ENCODE peak calls at places on chromosomes 2 and 18, in ten cellular contexts. Y is HCT116, G is OCI-LY7, L is PC-3, I is Karpas-422, F is hepatocyte, P is GM23248, E is GM23338, X is SK-N-SH, C is MM.1S. K is an unnamed sample.
A peak's percentile ranks its signal among the peaks of the same experiment; 100 is the strongest.

GRCh38 chr2:157692768-157693167 is 64.1 kb upstream of the ACVR1C start:
- DNase-seq in I (no peak), L (peak; percentile 96), G (no peak), P (peak; percentile 94), E (no peak), Y (no peak), X (no peak), F (no peak), C (peak; percentile 91), K (peak; percentile 45)

GRCh38 chr18:36085195-36085594 is 17.8 kb upstream of the RPRD1A start:
- DNase-seq in X (no peak), L (no peak), C (no peak), F (no peak), I (no peak), P (no peak), E (no peak), Y (no peak), G (no peak), K (no peak)

GRCh38 chr18:8443505-8443904 is 165.7 kb upstream of the RAB12 start:
- DNase-seq in G (no peak), P (peak; percentile 28), F (no peak), E (no peak), C (no peak), I (no peak), L (peak; percentile 62), X (no peak), Y (no peak), K (no peak)

GRCh38 chr2:235776531-235776930 is 282.7 kb downstream of the AGAP1 start:
- DNase-seq in E (no peak), X (no peak), I (no peak), C (no peak), Y (no peak), L (no peak), P (no peak), G (no peak), F (no peak), K (no peak)

GRCh38 chr2:238098854-238099708 is 1.1 kb upstream of the ESPNL start:
- DNase-seq in L (peak; percentile 50), F (no peak), I (no peak), X (peak; percentile 43), G (no peak), P (no peak), E (no peak), Y (no peak), C (no peak), K (no peak)

GRCh38 chr18:70405051-70405450 is 116.2 kb downstream of the SOCS6 start:
- DNase-seq in E (no peak), I (no peak), L (no peak), G (no peak), P (peak; percentile 20), F (no peak), X (no peak), C (no peak), Y (no peak), K (no peak)

GRCh38 chr2:219560037-219560892 is 11.1 kb downstream of the OBSL1 start:
- DNase-seq in E (no peak), F (no peak), C (no peak), P (peak; percentile 24), I (peak; percentile 60), G (peak; percentile 30), L (no peak), X (peak; percentile 90), Y (no peak), K (no peak)

GRCh38 chr2:32741575-32741974 is 113.7 kb downstream of the TTC27 start:
- DNase-seq in I (no peak), Y (no peak), F (no peak), C (no peak), G (no peak), E (no peak), P (peak; percentile 40), X (no peak), L (no peak), K (no peak)

GRCh38 chr2:191441761-191442160 is 196.6 kb downstream of the MYO1B start:
- DNase-seq in I (no peak), G (no peak), L (no peak), P (peak; percentile 90), C (no peak), X (peak; percentile 39), E (no peak), Y (no peak), F (peak; percentile 12), K (no peak)

GRCh38 chr2:191439481-191439880 is 194.3 kb downstream of the MYO1B start:
- DNase-seq in X (no peak), Y (no peak), F (no peak), C (no peak), G (no peak), L (no peak), E (no peak), I (no peak), P (no peak), K (no peak)

GRCh38 chr2:191446910-191447309 is 201.7 kb downstream of the MYO1B start:
- DNase-seq in X (no peak), P (no peak), G (no peak), I (no peak), C (no peak), L (no peak), F (peak; percentile 10), E (no peak), Y (no peak), K (no peak)

DNA sequence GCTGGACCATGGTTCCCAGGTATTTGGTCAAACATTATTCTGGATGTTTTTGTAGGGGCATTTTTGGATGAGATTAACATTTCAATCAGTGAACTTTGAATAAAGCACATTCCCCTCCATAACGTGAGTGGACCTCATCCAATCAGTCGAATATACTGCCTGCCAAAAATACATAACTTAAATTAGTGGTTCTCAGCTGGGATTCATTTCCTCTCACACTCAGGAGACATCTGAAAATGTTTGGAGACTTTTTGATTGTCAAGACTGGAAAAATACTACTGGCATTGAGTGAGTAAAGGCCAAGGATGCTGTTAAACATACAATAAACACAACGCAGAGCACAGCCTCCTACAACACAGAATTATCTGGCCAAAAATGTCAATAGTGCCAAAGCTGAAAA is 198.2 kb downstream of the MYO1B start:
- DNase-seq in E (no peak), X (no peak), F (no peak), C (no peak), I (no peak), P (no peak), Y (no peak), G (no peak), L (no peak), K (no peak)
- H3K9me2 ChIP-seq in E (no peaks in the 10 kb centered on the region), X (no peaks in the 10 kb centered on the region), F (no peaks in the 10 kb centered on the region), C (no peaks in the 10 kb centered on the region), I (no peaks in the 10 kb centered on the region), P (no peaks in the 10 kb centered on the region), Y (no peaks in the 10 kb centered on the region), G (no peaks in the 10 kb centered on the region), L (no peaks in the 10 kb centered on the region), K (no peaks in the 10 kb centered on the region)

GRCh38 chr2:10760794-10761504 is 39.5 kb downstream of the ATP6V1C2 start:
- DNase-seq in G (no peak), E (no peak), F (no peak), C (no peak), X (no peak), L (no peak), Y (no peak), I (no peak), P (no peak), K (no peak)

GRCh38 chr2:10762651-10763460 is 41.4 kb downstream of the ATP6V1C2 start:
- DNase-seq in X (peak; percentile 46), P (peak; percentile 12), I (no peak), C (no peak), L (no peak), G (no peak), F (no peak), E (no peak), Y (peak; percentile 8), K (no peak)

GRCh38 chr2:10759151-10759714 is 37.8 kb downstream of the ATP6V1C2 start:
- DNase-seq in P (no peak), L (no peak), X (peak; percentile 43), F (no peak), E (no peak), G (no peak), I (no peak), Y (no peak), C (no peak), K (no peak)

GRCh38 chr2:10763461-10763800 is 42.0 kb downstream of the ATP6V1C2 start:
- DNase-seq in F (no peak), X (no peak), I (no peak), Y (no peak), L (no peak), P (no peak), E (no peak), C (no peak), G (no peak), K (no peak)

GRCh38 chr2:10761591-10761990 is 40.2 kb downstream of the ATP6V1C2 start:
- DNase-seq in C (no peak), Y (no peak), F (no peak), E (no peak), P (no peak), I (no peak), G (no peak), X (no peak), L (no peak), K (no peak)
- H3K9me2 ChIP-seq in C (no peaks in the 10 kb centered on the region), Y (no peaks in the 10 kb centered on the region), F (no peaks in the 10 kb centered on the region), E (no peaks in the 10 kb centered on the region), P (no peaks in the 10 kb centered on the region), I (no peaks in the 10 kb centered on the region), G (no peaks in the 10 kb centered on the region), X (no peaks in the 10 kb centered on the region), L (no peaks in the 10 kb centered on the region), K (no peaks in the 10 kb centered on the region)

GRCh38 chr2:120066708-120067547 is 54.1 kb downstream of the EPB41L5 start:
- DNase-seq in P (no peak), C (no peak), Y (no peak), L (peak; percentile 80), E (no peak), G (no peak), X (peak; percentile 43), I (no peak), F (peak; percentile 33), K (no peak)

GRCh38 chr2:120059483-120059882 is 46.6 kb downstream of the EPB41L5 start:
- DNase-seq in E (no peak), F (no peak), C (no peak), X (no peak), Y (no peak), I (no peak), L (no peak), P (no peak), G (no peak), K (no peak)

GRCh38 chr2:120060088-120060623 is 47.3 kb downstream of the EPB41L5 start:
- DNase-seq in G (no peak), X (no peak), F (no peak), C (no peak), Y (no peak), L (no peak), I (no peak), P (no peak), E (no peak), K (no peak)

DNA sequence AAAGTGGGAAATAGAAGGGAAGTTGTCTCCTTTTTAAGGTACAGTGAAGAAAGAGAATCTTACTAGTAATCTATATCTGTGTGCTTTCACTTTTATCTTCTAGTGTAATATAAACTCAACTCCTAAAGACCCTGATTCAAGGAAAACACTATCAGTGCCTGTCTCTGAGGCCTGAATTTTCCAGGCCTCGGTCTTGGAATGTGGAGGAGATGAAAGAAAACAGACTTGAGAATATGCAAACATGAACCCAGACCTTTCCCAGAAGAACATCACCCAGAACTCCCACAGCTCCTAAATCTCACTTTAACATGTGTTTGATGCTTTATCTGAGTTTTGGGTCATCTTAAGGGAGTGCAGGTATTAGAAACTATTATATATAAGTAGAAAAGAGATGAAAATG is 51.8 kb downstream of the EPB41L5 start:
- DNase-seq in L (no peak), G (no peak), P (no peak), X (no peak), E (no peak), F (no peak), Y (no peak), I (no peak), C (no peak), K (no peak)
- H3K9me2 ChIP-seq in L (no peaks in the 10 kb centered on the region), G (no peaks in the 10 kb centered on the region), P (no peaks in the 10 kb centered on the region), X (no peaks in the 10 kb centered on the region), E (no peaks in the 10 kb centered on the region), F (no peaks in the 10 kb centered on the region), Y (no peaks in the 10 kb centered on the region), I (no peaks in the 10 kb centered on the region), C (no peaks in the 10 kb centered on the region), K (peaks cover 4% of the 10 kb centered on the region)

DNA sequence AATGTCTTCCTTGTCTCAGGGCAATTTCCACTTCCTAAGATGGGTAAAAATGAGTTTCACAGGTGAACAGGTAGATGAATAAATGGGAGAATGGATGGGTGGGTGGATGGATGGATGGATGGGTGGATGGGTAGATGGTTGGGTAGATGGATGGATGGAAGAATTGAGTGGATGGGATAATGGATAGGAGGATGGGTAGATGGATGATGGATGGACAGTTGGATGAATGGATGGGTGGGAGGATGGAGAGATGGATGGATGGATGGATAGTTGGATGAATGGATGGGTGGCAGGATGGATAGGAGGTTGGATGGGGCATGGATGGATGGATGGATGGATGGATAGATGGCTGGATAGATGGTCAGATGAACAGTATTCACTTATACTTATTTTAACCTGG is 90.9 kb downstream of the LRRC30 start:
- DNase-seq in L (no peak), C (no peak), G (no peak), F (no peak), P (no peak), E (no peak), Y (no peak), X (no peak), I (no peak), K (no peak)
- H3K9me2 ChIP-seq in L (no peaks in the 10 kb centered on the region), C (no peaks in the 10 kb centered on the region), G (no peaks in the 10 kb centered on the region), F (no peaks in the 10 kb centered on the region), P (no peaks in the 10 kb centered on the region), E (no peaks in the 10 kb centered on the region), Y (no peaks in the 10 kb centered on the region), X (no peaks in the 10 kb centered on the region), I (no peaks in the 10 kb centered on the region), K (no peaks in the 10 kb centered on the region)

K was measured in PC-9.